ENCODE peak calls at places on chromosomes 7 and 10, in ten cellular contexts. W, B, P, E, I, K, R, Z, V and C are unnamed samples.

GRCh38 chr7:12235970-12236369 is 24.9 kb downstream of the TMEM106B start:
- DNase-seq in W (no peak), B (no peak), P (no peak), E (no peak), I (no peak), K (no peak), R (no peak), Z (no peak), V (no peak), C (no peak)

GRCh38 chr7:77778535-77778934 is 19.7 kb downstream of the TMEM60 start:
- DNase-seq in W (no peak), B (no peak), P (no peak), E (no peak), I (no peak), K (no peak), R (no peak), Z (no peak), V (no peak), C (no peak)

GRCh38 chr7:129800901-129801300 is 151.9 kb downstream of the UBE2H start:
- DNase-seq in W (no peak), B (no peak), P (no peak), E (no peak), I (no peak), K (no peak), R (no peak), Z (no peak), V (no peak), C (no peak)

GRCh38 chr7:4707980-4708411 is 25.9 kb downstream of the FOXK1 start:
- DNase-seq in W (no peak), B (no peak), P (no peak), E (no peak), I (no peak), K (no peak), R (no peak), Z (no peak), V (no peak), C (no peak)

GRCh38 chr10:22714524-22715289 is at the start of gene PIP4K2A:
- DNase-seq in W (no peak), B (peak; percentile 85), P (no peak), E (peak; percentile 81), I (peak; percentile 59), K (peak; percentile 85), R (peak; percentile 72), Z (peak; percentile 66), V (peak; percentile 91), C (peak; percentile 83)

GRCh38 chr7:82631998-82632397 is 188.4 kb upstream of the CACNA2D1 start:
- DNase-seq in W (no peak), B (no peak), P (no peak), E (no peak), I (no peak), K (no peak), R (peak; percentile 2), Z (no peak), V (no peak), C (no peak)

GRCh38 chr7:102967798-102968197 is 55.0 kb downstream of the LRRC17 start:
- DNase-seq in W (peak; percentile 18), B (no peak), P (peak; percentile 42), E (no peak), I (no peak), K (no peak), R (no peak), Z (no peak), V (no peak), C (no peak)

GRCh38 chr7:137977173-137977572 is 24.7 kb downstream of the CREB3L2 start:
- DNase-seq in W (no peak), B (no peak), P (no peak), E (no peak), I (no peak), K (no peak), R (peak; percentile 49), Z (no peak), V (no peak), C (no peak)

GRCh38 chr7:83738436-83738835 is 89.5 kb upstream of the SEMA3E start:
- DNase-seq in W (no peak), B (no peak), P (no peak), E (no peak), I (no peak), K (no peak), R (no peak), Z (no peak), V (no peak), C (no peak)

GRCh38 chr10:16948335-16948734 is 131.1 kb upstream of the RSU1 start:
- DNase-seq in W (no peak), B (no peak), P (no peak), E (no peak), I (no peak), K (no peak), R (no peak), Z (no peak), V (no peak), C (no peak)

GRCh38 chr7:138978541-138979184 is 2.5 kb downstream of the KIAA1549 start:
- DNase-seq in W (no peak), B (no peak), P (no peak), E (no peak), I (no peak), K (no peak), R (peak; percentile 11), Z (no peak), V (no peak), C (no peak)

GRCh38 chr7:31082017-31082416 is 29.9 kb downstream of the ADCYAP1R1 start:
- DNase-seq in W (no peak), B (peak; percentile 4), P (no peak), E (peak; percentile 8), I (no peak), K (no peak), R (no peak), Z (no peak), V (peak; percentile 36), C (no peak)

GRCh38 chr7:25391295-25391861 is 163.1 kb upstream of the NPVF start:
- DNase-seq in W (peak; percentile 8), B (no peak), P (no peak), E (no peak), I (no peak), K (no peak), R (peak; percentile 30), Z (no peak), V (no peak), C (no peak)

GRCh38 chr7:98105942-98106544 is 619 bp upstream of the LMTK2 start:
- DNase-seq in W (no peak), B (no peak), P (no peak), E (no peak), I (peak; percentile 31), K (no peak), R (peak; percentile 59), Z (no peak), V (no peak), C (peak; percentile 85)
- H3K4me3 ChIP-seq in W (no peak overlapping the region), B (peak overlapping the region; percentile 98), P (no peak overlapping the region), E (no peak overlapping the region), I (peak overlapping the region; percentile 99), K (no peak overlapping the region), R (peak overlapping the region; percentile 80), Z (peak overlapping the region; percentile 81), V (no peak overlapping the region), C (no peak overlapping the region)

DNA sequence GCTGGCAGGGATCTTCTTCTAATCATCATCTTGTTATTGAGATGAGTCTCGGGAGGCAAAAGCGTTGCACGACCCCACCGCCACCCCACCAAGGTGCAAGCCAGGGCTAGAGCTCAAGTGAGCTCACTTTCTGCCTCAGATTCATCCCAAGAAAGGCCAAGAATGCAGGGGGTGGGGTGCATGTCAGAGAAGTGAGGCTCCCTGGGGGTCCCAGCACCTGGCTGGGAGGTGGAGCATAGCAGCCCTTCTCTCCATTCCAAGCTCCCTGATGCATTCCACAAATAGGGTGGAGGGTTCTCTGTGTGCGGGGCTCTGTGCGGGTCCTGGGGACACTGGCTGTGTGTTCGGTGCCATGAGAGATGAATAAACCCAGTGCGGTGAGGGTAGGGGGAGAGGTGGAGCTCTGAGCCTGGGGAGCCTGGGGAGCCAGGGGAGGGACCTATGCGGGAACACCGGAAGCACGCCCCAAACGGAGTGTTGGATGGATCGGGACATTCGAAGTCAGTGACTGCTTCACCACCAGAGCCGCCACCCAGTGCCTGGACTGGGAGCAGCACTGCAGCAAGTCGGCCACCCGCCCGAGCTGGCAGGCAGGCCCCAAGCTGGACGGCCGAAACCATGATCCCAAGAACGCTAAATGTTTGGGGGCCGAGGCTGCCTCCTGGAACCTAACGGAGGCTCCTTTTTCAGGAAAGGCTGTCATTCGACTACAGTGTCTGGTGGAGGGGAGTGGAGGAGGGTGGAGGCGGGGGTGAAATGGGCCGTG is 17.9 kb upstream of the HMX3 start:
- DNase-seq in W (no peak), B (no peak), P (no peak), E (no peak), I (no peak), K (no peak), R (no peak), Z (no peak), V (no peak), C (no peak)
- TF ChIP-seq CTCF in W (no peak), B (no peak), P (no peak), E (no peak), I (no peak), K (no peak), R (no peak), Z (no peak), V (no peak), C (no peak)

GRCh38 chr10:70297224-70297623 is 13.4 kb upstream of the NPFFR1 start:
- DNase-seq in W (no peak), B (no peak), P (no peak), E (no peak), I (no peak), K (no peak), R (no peak), Z (no peak), V (no peak), C (no peak)
- H3K4me3 ChIP-seq in W (no peak overlapping the region), B (no peak overlapping the region), P (no peak overlapping the region), E (no peak overlapping the region), I (no peak overlapping the region), K (no peak overlapping the region), R (no peak overlapping the region), Z (no peak overlapping the region), V (no peak overlapping the region), C (no peak overlapping the region)

DNA sequence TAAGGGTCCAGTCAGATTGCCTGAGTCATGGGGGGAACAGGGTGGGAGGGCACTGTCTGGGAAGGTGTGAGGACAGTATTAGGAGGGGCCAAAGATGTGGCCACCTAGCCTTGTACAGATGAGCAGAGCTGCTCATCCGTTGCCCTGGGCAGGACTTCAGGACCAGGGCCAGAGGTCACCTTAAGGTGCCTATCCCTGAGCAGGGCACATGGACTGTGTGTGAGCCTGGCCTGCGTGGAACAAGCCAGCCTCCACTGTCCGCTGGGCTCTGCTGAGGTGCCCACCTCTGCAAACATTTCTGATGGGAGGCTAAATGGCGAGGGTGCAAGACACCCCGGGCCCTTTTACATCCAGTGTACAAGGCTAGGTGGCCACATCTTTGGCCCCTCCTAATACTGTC is 3.4 kb upstream of the OPN1SW start:
- DNase-seq in W (no peak), B (no peak), P (no peak), E (no peak), I (no peak), K (no peak), R (no peak), Z (no peak), V (no peak), C (no peak)
- TF ChIP-seq CTCF in W (no peak), B (no peak), P (no peak), E (no peak), I (no peak), K (no peak), R (no peak), Z (no peak), V (no peak), C (no peak)

GRCh38 chr10:91006752-91007346 is 86.0 kb upstream of the ANKRD1 start:
- DNase-seq in W (no peak), B (no peak), P (no peak), E (no peak), I (no peak), K (no peak), R (no peak), Z (no peak), V (no peak), C (no peak)
- H3K4me3 ChIP-seq in W (no peak overlapping the region), B (no peak overlapping the region), P (no peak overlapping the region), E (no peak overlapping the region), I (no peak overlapping the region), K (no peak overlapping the region), R (no peak overlapping the region), Z (no peak overlapping the region), V (no peak overlapping the region), C (no peak overlapping the region)